ENCODE peak calls at places on chromosome 4, in six cellular contexts. G is GM12891, F is prostate gland, E is sigmoid colon, I is transverse colon, P is endothelial cell of umbilical vein. S is an unnamed sample.

GRCh38 chr4:168199262-168199957 is 107.1 kb downstream of the ANXA10 start:
- DNase-seq in G (no peak), F (no peak), E (no peak), I (no peak), P (no peak), S (no peak)

GRCh38 chr4:38034986-38035882 is 75.0 kb downstream of the PTTG2 start:
- DNase-seq in G (peak), F (peak), E (no peak), I (no peak), P (peak), S (peak)

GRCh38 chr4:151646322-151646721 is 114.5 kb downstream of the GATB start:
- DNase-seq in G (no peak), F (no peak), E (no peak), I (no peak), P (no peak), S (no peak)

GRCh38 chr4:88737304-88738015 is 39.8 kb upstream of the NAP1L5 start:
- DNase-seq in G (peak), F (peak), E (peak), I (peak), P (peak), S (no peak)

GRCh38 chr4:188109157-188109755 is at the start of gene TRIML2:
- DNase-seq in G (no peak), F (no peak), E (no peak), I (no peak), P (no peak), S (no peak)

GRCh38 chr4:48071171-48071570 is 54.6 kb downstream of the NIPAL1 start:
- DNase-seq in G (no peak), F (no peak), E (no peak), I (no peak), P (no peak), S (no peak)

GRCh38 chr4:103429283-103429682 is 231.1 kb upstream of the CENPE start:
- DNase-seq in G (peak), F (no peak), E (no peak), I (no peak), P (no peak), S (peak)

GRCh38 chr4:144709159-144709558 is 63.2 kb downstream of the HHIP start:
- DNase-seq in G (no peak), F (no peak), E (no peak), I (no peak), P (peak), S (no peak)

GRCh38 chr4:147975902-147976301 is 244.0 kb downstream of the ARHGAP10 start:
- DNase-seq in G (no peak), F (no peak), E (no peak), I (no peak), P (peak), S (no peak)

GRCh38 chr4:13705521-13706035 is 78.1 kb upstream of the BOD1L1 start:
- DNase-seq in G (no peak), F (peak), E (no peak), I (peak), P (peak), S (no peak)
- TF ChIP-seq POLR2A in G (no peak), F (no peak), E (no peak), I (peak), P (no peak), S (no peak)

DNA sequence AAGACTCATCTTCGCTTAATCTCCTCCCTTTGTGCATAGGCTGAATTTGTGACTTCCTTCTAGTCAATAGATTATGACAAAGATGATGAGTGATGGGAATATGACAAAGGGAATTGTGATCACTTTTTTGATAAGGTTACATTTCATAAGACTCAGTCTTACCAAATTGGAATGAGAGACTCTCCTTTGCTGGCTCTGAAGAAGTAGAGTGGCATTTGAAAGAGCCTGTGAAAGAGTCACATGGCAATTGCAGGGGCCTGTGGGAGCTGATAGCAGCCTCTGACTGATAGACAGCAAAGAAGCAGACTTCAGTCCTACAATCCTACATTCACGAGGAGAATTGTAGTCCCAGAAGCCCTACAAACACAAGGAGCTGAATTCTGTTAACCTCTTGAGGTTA is 44.9 kb upstream of the ADAMTS3 start:
- DNase-seq in G (no peak), F (no peak), E (no peak), I (no peak), P (no peak), S (no peak)
- TF ChIP-seq POLR2AphosphoS5 in G (no peak), F (no peak), E (no peak), I (no peak), P (no peak), S (no peak)

GRCh38 chr4:184648220-184649025 is 824 bp downstream of the CASP3 start:
- DNase-seq in G (no peak), F (peak), E (peak), I (peak), P (peak), S (no peak)
- TF ChIP-seq POLR2A in G (no peak), F (no peak), E (no peak), I (no peak), P (peak), S (peak)

GRCh38 chr4:78774395-78774794 is 1.8 kb upstream of the BMP2K start:
- DNase-seq in G (no peak), F (no peak), E (no peak), I (no peak), P (no peak), S (no peak)

GRCh38 chr4:78776729-78777555 is 792 bp downstream of the BMP2K start:
- DNase-seq in G (no peak), F (peak), E (peak), I (peak), P (peak), S (peak)

GRCh38 chr4:78777556-78777900 is 1.4 kb downstream of the BMP2K start:
- DNase-seq in G (no peak), F (no peak), E (no peak), I (no peak), P (no peak), S (no peak)

GRCh38 chr4:78776031-78776728 is at the start of gene BMP2K:
- DNase-seq in G (peak), F (peak), E (peak), I (peak), P (peak), S (peak)

DNA sequence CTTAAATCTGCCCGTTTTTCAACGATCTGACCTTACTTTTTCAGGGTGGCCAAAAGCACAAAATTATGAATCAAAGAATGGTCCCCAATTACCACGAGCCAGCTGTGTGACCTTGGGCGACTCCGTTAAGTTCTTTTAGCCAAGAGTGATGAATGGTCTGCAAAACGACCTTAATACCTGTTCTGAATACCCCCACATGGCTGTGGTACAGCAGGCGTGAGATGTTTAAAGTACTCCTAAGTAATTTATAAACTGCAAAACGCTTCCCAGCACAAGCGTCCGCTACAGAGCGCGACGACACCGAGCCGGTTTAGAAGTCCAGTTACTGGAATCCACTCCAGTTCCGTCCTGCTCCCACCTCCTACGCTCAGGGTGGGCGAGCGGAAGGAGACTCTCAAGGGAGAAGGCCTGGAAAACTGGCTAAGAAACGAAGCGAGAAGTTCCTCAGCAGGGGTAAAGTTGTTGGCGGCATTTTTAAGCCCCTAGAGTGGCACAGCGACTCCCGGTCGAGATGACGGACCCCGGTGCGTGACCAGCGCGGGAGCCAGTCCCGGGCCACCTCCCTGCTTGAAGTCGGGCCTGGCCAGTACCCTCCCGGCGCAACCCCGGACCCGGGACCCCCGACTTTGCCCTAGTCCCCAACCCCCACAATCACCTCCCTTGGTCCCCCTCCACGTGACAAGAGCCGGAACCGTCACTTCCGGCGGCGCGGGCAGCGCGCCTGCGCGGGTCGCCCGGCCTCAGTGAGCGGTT is 696 bp upstream of the BMP2K start:
- DNase-seq in G (peak), F (peak), E (peak), I (peak), P (peak), S (peak)
- TF ChIP-seq POLR2AphosphoS5 in G (peak), F (peak), E (peak), I (no peak), P (peak), S (peak)

GRCh38 chr4:119493419-119493818 is 135.2 kb downstream of the PDE5A start:
- DNase-seq in G (no peak), F (no peak), E (no peak), I (no peak), P (no peak), S (no peak)
- TF ChIP-seq POLR2A in G (no peak), F (no peak), E (no peak), I (no peak), P (no peak), S (no peak)

GRCh38 chr4:76197971-76198410 is 15.6 kb downstream of the SCARB2 start:
- DNase-seq in G (no peak), F (peak), E (peak), I (peak), P (no peak), S (no peak)
- TF ChIP-seq POLR2AphosphoS5 in G (no peak), F (no peak), E (no peak), I (no peak), P (no peak), S (no peak)

S was measured in GM12892.